ENCODE peak calls at places on chromosomes 12 and 14, in five cellular contexts. G, T, Q, B and Z are unnamed samples.

GRCh38 chr14:60094306-60094897 is 2.7 kb downstream of the PCNX4 start:
- DNase-seq in T (no peak), B (no peak), Q (peak; percentile 69), G (no peak), Z (no peak)

GRCh38 chr12:79678306-79678705 is 12.5 kb downstream of the PAWR start:
- DNase-seq in B (no peak), Q (no peak), G (no peak), T (no peak), Z (no peak)

GRCh38 chr12:116582610-116583009 is 23.4 kb downstream of the MAP1LC3B2 start:
- DNase-seq in Q (no peak), T (no peak), G (no peak), B (peak; percentile 67), Z (no peak)

GRCh38 chr12:113469893-113470743 is 1.6 kb downstream of the LHX5 start:
- DNase-seq in T (no peak), B (no peak), Q (no peak), G (no peak), Z (peak; percentile 40)

GRCh38 chr12:68119724-68120211 is 39.8 kb downstream of the IFNG start:
- DNase-seq in G (peak; percentile 44), Q (no peak), T (no peak), B (no peak), Z (peak; percentile 51)

GRCh38 chr14:104184506-104184905 is 46.1 kb downstream of the KIF26A start:
- DNase-seq in T (no peak), B (no peak), G (no peak), Q (no peak), Z (no peak)

GRCh38 chr14:78764645-78765044 is 594.5 kb downstream of the NRXN3 start:
- DNase-seq in Q (no peak), B (no peak), G (no peak), T (no peak), Z (no peak)

GRCh38 chr12:98955284-98955683 is 310.2 kb downstream of the APAF1 start:
- DNase-seq in B (no peak), T (no peak), G (no peak), Q (no peak), Z (peak; percentile 28)

GRCh38 chr12:49364989-49365388 is 2.3 kb upstream of the SPATS2 start:
- DNase-seq in B (no peak), T (no peak), G (no peak), Q (peak; percentile 47), Z (no peak)

GRCh38 chr12:46831335-46832083 is 5.7 kb upstream of the SLC38A4 start:
- DNase-seq in G (no peak), T (no peak), Q (no peak), B (peak; percentile 65), Z (no peak)

GRCh38 chr14:89600950-89601826 is 184.2 kb upstream of the FOXN3 start:
- DNase-seq in B (no peak), Q (no peak), T (no peak), G (no peak), Z (no peak)

GRCh38 chr14:95068091-95068490 is 89.2 kb downstream of the DICER1 start:
- DNase-seq in B (no peak), G (no peak), Q (no peak), T (no peak), Z (no peak)

GRCh38 chr12:52082988-52083637 is 3.6 kb downstream of the SMIM41 start:
- DNase-seq in B (peak; percentile 80), Q (no peak), T (peak; percentile 86), G (peak; percentile 54), Z (peak; percentile 87)

GRCh38 chr12:67338426-67338825 is 69.3 kb downstream of the CAND1 start:
- DNase-seq in G (no peak), T (no peak), Q (no peak), B (no peak), Z (no peak)

GRCh38 chr12:12398026-12398859 is 41.4 kb downstream of the BORCS5 start:
- DNase-seq in T (no peak), B (peak; percentile 67), Q (peak; percentile 76), G (no peak), Z (no peak)

GRCh38 chr12:131808744-131809371 is 19.3 kb upstream of the MMP17 start:
- DNase-seq in G (no peak), B (no peak), T (peak; percentile 53), Q (no peak), Z (peak; percentile 82)

GRCh38 chr14:104775073-104775489 is 20.5 kb downstream of the AKT1 start:
- DNase-seq in B (no peak), T (no peak), G (no peak), Q (no peak), Z (no peak)

GRCh38 chr12:53743277-53744129 is 8.3 kb downstream of the CISTR start:
- DNase-seq in B (peak; percentile 69), Q (peak; percentile 31), T (peak; percentile 83), G (peak; percentile 42), Z (peak; percentile 83)

GRCh38 chr14:72615511-72616121 is 278.3 kb downstream of the DPF3 start:
- DNase-seq in Q (peak; percentile 44), B (no peak), T (no peak), G (no peak), Z (no peak)

GRCh38 chr12:57736743-57737466 is 1.6 kb downstream of the AGAP2 start:
- DNase-seq in B (no peak), Q (no peak), G (no peak), T (no peak), Z (no peak)

GRCh38 chr14:77111021-77111420 is 13.0 kb downstream of the CIPC start:
- DNase-seq in Q (no peak), T (no peak), B (peak; percentile 37), G (no peak), Z (no peak)

GRCh38 chr12:92722897-92723296 is 20.1 kb downstream of the PLEKHG7 start:
- DNase-seq in T (no peak), Q (no peak), G (no peak), B (no peak), Z (no peak)

GRCh38 chr12:42759622-42760273 is 170.2 kb upstream of the PRICKLE1 start:
- DNase-seq in B (peak; percentile 64), G (no peak), Q (no peak), T (no peak), Z (no peak)

GRCh38 chr14:68408680-68409079 is 384.2 kb downstream of the ZFP36L1 start:
- DNase-seq in T (no peak), G (no peak), Q (no peak), B (no peak), Z (no peak)

GRCh38 chr12:94699796-94700195 is 49.4 kb upstream of the TMCC3 start:
- DNase-seq in G (no peak), T (no peak), B (no peak), Q (no peak), Z (no peak)

GRCh38 chr14:93986972-93987371 is 10.1 kb upstream of the CCDC197 start:
- DNase-seq in G (no peak), B (no peak), T (no peak), Q (no peak), Z (no peak)